ENCODE peak calls at places on chromosome 5, in four cellular contexts. B is GM23248; K is hepatocyte; G is CD8-positive, alpha-beta memory T cell. Z is an unnamed sample.

GRCh38 chr5:73459366-73459765 is 10.8 kb upstream of the FOXD1 start:
- DNase-seq in G (no peak), B (peak), K (no peak), Z (no peak)

GRCh38 chr5:111691508-111691907 is 65.5 kb downstream of the NREP start:
- DNase-seq in G (no peak), K (no peak), B (no peak), Z (no peak)

GRCh38 chr5:50744761-50745160 is 78.3 kb downstream of the PARP8 start:
- DNase-seq in K (peak), G (no peak), B (peak), Z (no peak)

GRCh38 chr5:138946831-138947560 is 71.9 kb upstream of the LRRTM2 start:
- DNase-seq in B (no peak), G (no peak), K (no peak), Z (no peak)

GRCh38 chr5:98989723-98990122 is 60.9 kb upstream of the CHD1 start:
- DNase-seq in B (no peak), K (no peak), G (no peak), Z (no peak)

GRCh38 chr5:83474170-83474796 is 2.7 kb downstream of the VCAN start:
- DNase-seq in G (no peak), K (peak), B (peak), Z (no peak)

GRCh38 chr5:59500014-59500413 is 393.5 kb downstream of the PDE4D start:
- DNase-seq in K (no peak), B (no peak), G (no peak), Z (no peak)

GRCh38 chr5:5298068-5298633 is 124.3 kb upstream of the ICE1 start:
- DNase-seq in B (no peak), G (no peak), K (peak), Z (no peak)

GRCh38 chr5:174317261-174317894 is 271.9 kb downstream of the NSG2 start:
- DNase-seq in K (peak), G (no peak), B (peak), Z (peak)

GRCh38 chr5:10499776-10500175 is 58.1 kb downstream of the ROPN1L start:
- DNase-seq in G (no peak), K (no peak), B (no peak), Z (no peak)

GRCh38 chr5:56302027-56302426 is 68.9 kb upstream of the ANKRD55 start:
- DNase-seq in G (no peak), B (peak), K (no peak), Z (no peak)

GRCh38 chr5:89981006-89981405 is 428.6 kb downstream of the CETN3 start:
- DNase-seq in K (no peak), G (no peak), B (no peak), Z (no peak)

GRCh38 chr5:17132444-17133083 is 84.9 kb upstream of the BASP1 start:
- DNase-seq in K (peak), B (peak), G (no peak), Z (no peak)

DNA sequence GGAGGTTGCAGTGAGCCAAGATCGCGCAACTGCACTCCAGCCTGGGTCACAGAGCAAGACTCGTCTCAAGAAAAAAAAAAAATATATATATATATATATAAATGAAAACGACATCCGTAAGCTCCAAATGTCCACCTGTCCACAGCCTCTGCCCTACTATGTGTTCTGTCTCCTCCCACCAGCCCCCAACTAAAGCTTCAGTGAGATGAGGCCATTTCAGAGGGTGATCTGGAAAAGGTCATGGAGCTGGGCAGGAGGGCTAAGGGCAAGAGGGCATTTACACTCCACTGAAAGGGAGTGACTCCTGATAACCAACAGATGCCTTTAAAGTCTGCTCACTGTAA is 2.4 kb downstream of the SPRY4 start:
- DNase-seq in K (no peak), B (no peak), G (no peak), Z (no peak)
- H3K4me3 ChIP-seq in K (no peak), B (peak), G (no peak), Z (peak)

DNA sequence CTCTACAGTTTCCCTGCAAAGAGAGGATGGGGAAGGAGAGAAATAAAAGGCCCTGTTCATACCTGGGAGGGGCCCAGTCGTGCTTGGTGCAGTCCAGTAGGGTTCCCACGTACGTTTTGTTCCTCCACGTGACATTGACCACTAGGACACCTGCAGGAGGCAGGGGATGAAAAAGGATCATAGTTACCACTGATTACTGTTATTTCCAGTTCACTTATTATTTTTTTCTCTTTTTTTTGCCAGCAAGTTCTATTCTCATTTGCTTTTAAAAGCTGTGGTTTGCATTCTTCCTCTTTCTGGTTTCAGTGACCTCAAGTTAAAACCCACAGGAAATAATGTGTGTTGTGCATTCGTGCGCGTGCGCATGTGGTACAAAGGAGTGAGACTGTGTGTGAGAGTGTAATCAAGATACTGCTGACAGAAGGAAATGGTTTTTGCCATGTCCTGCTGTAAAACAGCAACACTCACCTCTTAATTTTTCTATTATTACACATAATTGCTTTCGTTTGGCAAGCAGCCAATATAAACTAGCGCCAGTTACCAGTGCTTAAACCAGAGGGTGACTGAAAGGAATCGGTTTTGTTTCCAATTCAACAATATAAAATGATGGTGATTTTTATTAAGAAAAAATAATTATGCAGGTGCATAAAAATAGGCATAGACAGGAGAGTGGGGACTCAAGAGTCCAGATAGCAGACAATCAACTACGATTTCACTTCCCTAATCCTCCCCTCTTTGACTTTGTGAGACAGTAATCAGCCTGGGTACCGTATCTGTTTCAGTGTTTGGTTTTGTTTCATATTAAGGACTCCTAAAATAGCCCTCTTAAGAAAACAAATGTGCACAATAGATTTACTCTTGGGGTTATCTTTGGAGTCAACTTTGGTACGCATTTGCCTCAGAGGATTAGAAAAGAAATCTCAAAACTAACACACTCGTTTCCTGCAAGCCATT is 96.6 kb downstream of the ZNF608 start:
- DNase-seq in G (peak), K (peak), B (peak), Z (no peak)
- H3K4me3 ChIP-seq in G (peak), K (no peak), B (no peak), Z (no peak)

GRCh38 chr5:172165465-172165864 is 22.6 kb downstream of the STK10 start:
- DNase-seq in K (no peak), B (no peak), G (no peak), Z (no peak)
- H3K4me3 ChIP-seq in K (no peak), B (no peak), G (no peak), Z (no peak)

GRCh38 chr5:157387683-157388093 is 72.3 kb upstream of the NIPAL4 start:
- DNase-seq in K (peak), G (no peak), B (peak), Z (no peak)

GRCh38 chr5:157387164-157387563 is 72.8 kb upstream of the NIPAL4 start:
- DNase-seq in K (no peak), G (no peak), B (no peak), Z (no peak)

GRCh38 chr5:157383151-157383810 is 76.7 kb upstream of the NIPAL4 start:
- DNase-seq in B (no peak), K (no peak), G (no peak), Z (no peak)

GRCh38 chr5:157388148-157388547 is 71.9 kb upstream of the NIPAL4 start:
- DNase-seq in K (no peak), B (peak), G (no peak), Z (no peak)

GRCh38 chr5:157384971-157385709 is 74.9 kb upstream of the NIPAL4 start:
- DNase-seq in K (peak), G (no peak), B (peak), Z (no peak)
- H3K4me3 ChIP-seq in K (no peak), G (no peak), B (peak), Z (no peak)

GRCh38 chr5:3594514-3595101 is 1.0 kb upstream of the IRX1 start:
- DNase-seq in K (peak), G (no peak), B (peak), Z (no peak)
- H3K4me3 ChIP-seq in K (peak), G (no peak), B (peak), Z (peak)

GRCh38 chr5:150945947-150946346 is 41.2 kb upstream of the ZNF300 start:
- DNase-seq in B (no peak), G (no peak), K (no peak), Z (no peak)
- H3K4me3 ChIP-seq in B (peak), G (no peak), K (no peak), Z (no peak)

DNA sequence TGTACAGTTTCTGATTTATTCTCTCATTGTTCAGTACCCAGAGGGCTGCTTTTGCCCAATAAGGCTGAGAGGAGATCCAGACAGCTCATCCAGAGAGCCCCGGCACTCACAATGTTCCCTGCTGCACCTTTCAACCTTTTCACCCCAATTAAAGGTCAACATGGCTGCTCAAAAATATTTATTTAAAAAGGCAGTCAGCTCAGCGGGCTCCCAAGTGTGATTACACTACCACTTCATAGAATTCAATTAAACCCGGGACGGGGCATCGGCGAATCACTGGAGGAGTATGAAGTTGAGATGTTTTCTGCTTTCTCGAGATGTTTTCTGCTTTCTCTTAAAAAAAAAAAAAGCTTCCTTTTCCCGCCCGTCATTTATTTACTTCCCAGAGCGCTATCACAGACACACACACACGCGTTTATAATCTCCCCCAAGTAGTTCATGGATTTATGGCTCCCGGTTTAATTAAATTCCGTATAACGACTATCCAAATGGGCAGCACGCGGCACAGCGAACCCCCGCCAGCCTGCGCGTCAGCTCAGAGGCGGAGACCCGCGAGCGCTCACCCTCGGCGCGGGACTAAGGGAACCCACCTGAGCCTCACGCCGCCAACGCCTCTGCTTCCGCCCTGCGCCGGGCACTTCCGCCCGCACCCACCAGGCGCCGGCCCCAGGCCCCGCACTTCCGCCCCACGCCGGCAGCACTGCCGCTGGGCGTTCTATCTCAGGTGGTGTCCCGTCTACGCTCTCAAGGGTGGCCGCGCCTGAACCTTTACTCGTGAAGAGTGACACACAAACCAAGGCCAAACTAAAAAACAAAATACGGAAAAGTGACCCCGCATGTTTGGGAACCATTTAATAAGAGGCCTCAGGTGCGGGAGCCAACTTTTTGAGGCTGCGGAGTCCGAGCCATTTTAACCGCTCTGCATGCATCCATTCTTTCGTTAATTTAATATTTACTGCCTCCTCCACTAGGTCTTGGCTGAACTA is at the start of gene C5orf63:
- DNase-seq in K (no peak), B (peak), G (peak), Z (no peak)
- H3K4me3 ChIP-seq in K (no peak), B (peak), G (peak), Z (no peak)

DNA sequence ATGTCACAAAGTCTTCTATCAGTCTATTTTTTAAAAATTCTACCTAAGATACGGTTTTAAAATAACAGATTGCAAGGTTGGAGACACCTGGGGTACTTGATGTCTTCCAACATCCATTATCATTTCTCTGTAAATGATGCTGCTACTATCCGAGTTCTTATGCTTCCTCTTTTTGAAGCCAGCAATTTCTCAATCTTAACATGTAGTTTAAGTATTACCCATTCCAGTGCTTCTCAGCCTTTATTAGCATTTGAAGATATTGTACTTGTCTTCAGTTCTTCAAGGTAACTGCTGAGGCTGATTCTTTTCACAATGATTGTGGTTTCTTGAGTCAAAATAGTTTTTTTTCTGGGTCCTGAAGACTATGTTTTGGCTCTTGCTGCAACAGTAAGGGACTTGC is 96.4 kb upstream of the SELENOP start:
- DNase-seq in G (no peak), B (no peak), K (no peak), Z (no peak)
- H3K4me3 ChIP-seq in G (peak), B (no peak), K (peak), Z (no peak)

DNA sequence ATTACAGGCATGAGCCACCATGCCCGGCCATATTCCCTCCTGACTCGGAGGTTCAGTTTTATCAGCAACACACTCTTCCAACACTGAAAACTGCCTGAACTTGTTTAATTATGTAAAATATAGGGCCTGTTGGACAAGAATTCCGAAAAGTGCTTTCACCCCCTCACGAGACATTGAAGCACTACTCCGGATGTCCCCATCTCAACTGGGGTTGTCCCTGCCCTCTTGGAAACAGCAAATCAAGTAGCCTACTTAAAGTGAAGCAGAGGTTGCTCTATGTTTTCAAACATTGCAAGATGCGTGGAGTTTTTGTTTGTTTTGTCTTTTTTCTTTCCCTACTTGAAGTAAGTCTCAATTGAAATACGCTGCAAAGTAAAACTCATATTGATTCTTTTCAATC is 7.6 kb downstream of the PTGER4 start:
- DNase-seq in G (no peak), K (no peak), B (no peak), Z (no peak)
- H3K4me3 ChIP-seq in G (peak), K (no peak), B (no peak), Z (no peak)

DNA sequence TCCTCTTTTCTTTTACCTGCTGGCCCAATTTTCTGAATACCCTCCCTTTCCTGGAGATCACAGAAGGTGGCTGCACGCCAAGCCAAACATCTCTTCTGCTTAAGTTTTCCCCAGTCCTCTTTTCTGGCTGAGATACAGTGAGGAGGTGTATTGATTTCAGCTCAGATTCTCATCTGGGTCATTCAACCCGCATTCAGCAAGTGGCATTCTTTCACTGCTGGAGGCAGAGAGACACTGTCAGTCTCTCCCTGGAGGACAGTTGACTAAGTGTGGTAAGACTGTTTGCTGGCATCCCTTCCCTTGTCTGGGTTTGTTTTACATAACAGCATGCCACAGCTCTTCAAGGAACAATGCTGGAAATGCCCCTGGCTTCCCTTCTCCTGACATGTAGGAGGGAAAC is 60.5 kb downstream of the GABRG2 start:
- DNase-seq in B (no peak), G (no peak), K (no peak), Z (peak)
- H3K4me3 ChIP-seq in B (no peak), G (no peak), K (no peak), Z (no peak)

Z was measured in iPS DF 6.9.